ENCODE peak calls at places on chromosomes 4 and X, in ten cellular contexts. O is T-helper 17 cell; S is NCI-H1092; D is HFFc6; T is fibroblast of pulmonary artery; G is T-helper 2 cell; Y is H7; B is GM04504; R is lung; K is activated gamma-delta T cell treated with anti-CD3 and anti-CD28 coated beads, Interleukin-2, amount 50 U/mL, for 16 hours. H is an unnamed sample.

GRCh38 chr4:10008208-10009005 is 12.9 kb downstream of the SLC2A9 start:
- DNase-seq in Y (no peak), D (no peak), O (no peak), T (peak; percentile 49), S (no peak), R (no peak), B (no peak), G (no peak), K (no peak), H (no peak)

GRCh38 chr4:1458581-1458980 is 52.3 kb upstream of the NKX1-1 start:
- DNase-seq in T (no peak), S (no peak), B (no peak), Y (peak; percentile 36), D (no peak), R (no peak), G (no peak), K (no peak), O (no peak), H (no peak)

GRCh38 chr4:140185725-140186124 is 31.7 kb upstream of the MAML3 start:
- DNase-seq in O (no peak), K (no peak), D (no peak), R (no peak), S (no peak), T (no peak), Y (no peak), G (no peak), B (no peak), H (peak; percentile 56)

GRCh38 chr4:158811704-158812103 is 42.9 kb downstream of the FNIP2 start:
- DNase-seq in O (no peak), B (no peak), K (no peak), T (peak; percentile 46), Y (no peak), R (no peak), S (no peak), D (no peak), G (no peak), H (no peak)

GRCh38 chr4:184453402-184454160 is 20.8 kb downstream of the IRF2 start:
- DNase-seq in Y (no peak), O (peak; percentile 14), K (no peak), B (no peak), G (no peak), S (no peak), R (peak; percentile 47), T (peak; percentile 88), D (peak; percentile 81), H (peak; percentile 56)

GRCh38 chr4:7960790-7961655 is 21.4 kb upstream of the AFAP1 start:
- DNase-seq in G (no peak), K (peak; percentile 45), S (no peak), T (peak; percentile 99), B (peak; percentile 98), O (no peak), D (peak; percentile 99), R (no peak), Y (no peak), H (peak; percentile 98)

GRCh38 chrX:29561417-29561816 is 653.9 kb upstream of the MAGEB2 start:
- DNase-seq in R (no peak), T (peak; percentile 69), S (no peak), B (no peak), Y (no peak), G (no peak), K (no peak), O (no peak), D (no peak), H (no peak)

GRCh38 chr4:6710282-6710681 is 617 bp upstream of the MRFAP1L1 start:
- DNase-seq in R (no peak), D (no peak), K (no peak), S (no peak), T (no peak), Y (no peak), B (no peak), G (no peak), O (no peak), H (no peak)

GRCh38 chr4:48943387-48943786 is 36.8 kb upstream of the OCIAD2 start:
- DNase-seq in Y (peak; percentile 48), K (no peak), T (no peak), R (no peak), B (no peak), G (no peak), O (no peak), D (no peak), S (no peak), H (no peak)

GRCh38 chrX:40778861-40779575 is 43.7 kb upstream of the MED14 start:
- DNase-seq in S (no peak), K (no peak), G (no peak), Y (no peak), R (no peak), O (no peak), D (no peak), T (peak; percentile 23), B (no peak), H (no peak)

GRCh38 chr4:68797618-68798017 is 18.2 kb upstream of the UGT2B10 start:
- DNase-seq in D (no peak), S (no peak), Y (no peak), B (no peak), R (no peak), T (no peak), O (no peak), G (no peak), K (no peak), H (no peak)

GRCh38 chrX:11766487-11766886 is 8.4 kb downstream of the MSL3 start:
- DNase-seq in G (no peak), T (no peak), O (no peak), D (no peak), B (no peak), Y (no peak), K (no peak), R (no peak), S (no peak), H (no peak)

GRCh38 chr4:113952452-113953029 is 26.9 kb downstream of the ARSJ start:
- DNase-seq in S (peak; percentile 66), Y (peak; percentile 5), K (no peak), D (peak; percentile 19), R (no peak), O (no peak), G (no peak), T (peak; percentile 75), B (no peak), H (no peak)

GRCh38 chr4:37892641-37893040 is 1.8 kb downstream of the TBC1D1 start:
- DNase-seq in D (no peak), O (peak; percentile 10), K (peak; percentile 28), T (no peak), R (no peak), S (no peak), B (no peak), G (no peak), Y (no peak), H (no peak)

GRCh38 chr4:4859010-4859798 is at the start of gene MSX1:
- DNase-seq in O (peak; percentile 21), B (peak; percentile 67), D (peak; percentile 76), T (peak; percentile 77), K (no peak), Y (peak; percentile 99), G (no peak), R (peak; percentile 82), S (peak; percentile 58), H (peak; percentile 21)

GRCh38 chr4:14111730-14112171 is 484.2 kb upstream of the BOD1L1 start:
- DNase-seq in T (peak; percentile 60), S (no peak), R (no peak), K (no peak), G (no peak), D (peak; percentile 99), Y (no peak), O (no peak), B (peak; percentile 91), H (no peak)

GRCh38 chrX:69555396-69556023 is 51.4 kb downstream of the NALF2 start:
- DNase-seq in O (no peak), K (no peak), R (no peak), T (peak; percentile 26), B (no peak), G (no peak), S (no peak), Y (no peak), D (no peak), H (no peak)

GRCh38 chr4:4693258-4693657 is 151.4 kb upstream of the STX18 start:
- DNase-seq in T (no peak), B (no peak), Y (no peak), D (no peak), S (no peak), R (no peak), G (no peak), K (no peak), O (no peak), H (no peak)

GRCh38 chr4:158067646-158068045 is 105.2 kb downstream of the GASK1B start:
- DNase-seq in R (no peak), B (no peak), K (no peak), G (no peak), T (no peak), D (peak; percentile 36), S (no peak), O (no peak), Y (no peak), H (no peak)

GRCh38 chrX:40949071-40949470 is 136.2 kb upstream of the USP9X start:
- DNase-seq in T (no peak), B (no peak), O (no peak), R (no peak), S (no peak), K (no peak), D (no peak), G (no peak), Y (no peak), H (no peak)

GRCh38 chr4:182716207-182716606 is 201.0 kb downstream of the DCTD start:
- DNase-seq in K (no peak), B (no peak), D (no peak), S (no peak), R (no peak), T (no peak), Y (peak; percentile 43), O (no peak), G (no peak), H (no peak)

GRCh38 chrX:9911479-9911878 is 55.7 kb upstream of the CLDN34 start:
- DNase-seq in Y (no peak), D (no peak), O (no peak), G (no peak), R (peak; percentile 35), S (no peak), B (no peak), K (no peak), T (peak; percentile 70), H (no peak)

GRCh38 chr4:185143596-185143969 is 517 bp downstream of the SLC25A4 start:
- DNase-seq in D (peak; percentile 16), G (no peak), K (no peak), T (no peak), S (peak; percentile 30), Y (no peak), O (no peak), B (no peak), R (no peak), H (no peak)

GRCh38 chrX:153970398-153971123 is 1.1 kb downstream of the HCFC1 start:
- DNase-seq in S (no peak), T (peak; percentile 74), D (peak; percentile 39), B (peak; percentile 30), Y (peak; percentile 92), G (no peak), R (no peak), K (no peak), O (no peak), H (peak; percentile 25)

GRCh38 chr4:57114973-57115372 is 4.8 kb upstream of the IGFBP7 start:
- DNase-seq in T (peak; percentile 42), O (no peak), Y (no peak), K (no peak), G (no peak), R (no peak), B (no peak), D (peak; percentile 73), S (no peak), H (no peak)

GRCh38 chrX:154458116-154458953 is at the start of gene PLXNA3:
- DNase-seq in D (no peak), T (no peak), B (no peak), R (no peak), Y (peak; percentile 94), G (peak; percentile 47), K (peak; percentile 43), S (peak; percentile 29), O (peak; percentile 65), H (no peak)

GRCh38 chr4:135515295-135515694 is 1313.7 kb upstream of the PABPC4L start:
- DNase-seq in O (no peak), K (no peak), S (no peak), T (peak; percentile 10), R (no peak), G (no peak), D (no peak), Y (no peak), B (no peak), H (no peak)

GRCh38 chrX:40095588-40096394 is 2.0 kb downstream of the BCOR start:
- DNase-seq in D (no peak), O (no peak), T (no peak), R (no peak), S (no peak), G (no peak), Y (peak; percentile 72), B (no peak), K (no peak), H (no peak)